ENCODE peak calls at places on chromosomes 16 and 17, in five cellular contexts. S, O, G, P and E are unnamed samples.
A peak's percentile ranks its signal among the peaks of the same experiment; 100 is the strongest.

GRCh38 chr16:67027046-67027445 is 1.9 kb upstream of the CBFB start:
- DNase-seq in G (no peak), S (no peak), O (peak; percentile 13), P (no peak), E (no peak)

GRCh38 chr16:66508261-66508913 is 41.5 kb downstream of the TK2 start:
- DNase-seq in O (peak; percentile 65), S (no peak), P (peak; percentile 51), G (peak; percentile 10), E (no peak)

GRCh38 chr17:47013341-47013740 is 34.3 kb upstream of the RPRML start:
- DNase-seq in G (no peak), O (no peak), P (no peak), S (no peak), E (no peak)

GRCh38 chr16:11087691-11088431 is 143.5 kb downstream of the CLEC16A start:
- DNase-seq in P (peak; percentile 36), S (no peak), O (no peak), G (no peak), E (no peak)

GRCh38 chr17:79046501-79047280 is 22.7 kb downstream of the C1QTNF1 start:
- DNase-seq in O (peak; percentile 88), P (peak; percentile 34), G (no peak), S (no peak), E (no peak)

GRCh38 chr17:32483451-32484019 is 3.3 kb upstream of the CDK5R1 start:
- DNase-seq in P (peak; percentile 45), O (peak; percentile 89), G (peak; percentile 92), S (peak; percentile 76), E (peak; percentile 53)

GRCh38 chr17:41659813-41660212 is 28.9 kb upstream of the EIF1 start:
- DNase-seq in S (no peak), O (no peak), G (no peak), P (no peak), E (no peak)

GRCh38 chr17:78498848-78499247 is 78.3 kb downstream of the DNAH17 start:
- DNase-seq in P (no peak), O (no peak), G (no peak), S (no peak), E (no peak)

GRCh38 chr17:2207815-2208515 is 95.6 kb downstream of the SMG6 start:
- DNase-seq in O (no peak), S (peak; percentile 63), G (no peak), P (no peak), E (no peak)

GRCh38 chr17:40304464-40304863 is 4.5 kb upstream of the RARA start:
- DNase-seq in S (no peak), G (no peak), P (peak; percentile 62), O (no peak), E (no peak)

GRCh38 chr16:12723681-12724080 is 80.0 kb downstream of the CPPED1 start:
- DNase-seq in O (no peak), S (no peak), P (no peak), G (no peak), E (no peak)

GRCh38 chr17:17242246-17242645 is 5.3 kb upstream of the FLCN start:
- DNase-seq in O (no peak), P (no peak), S (no peak), G (no peak), E (no peak)

GRCh38 chr17:17241656-17242055 is 4.7 kb upstream of the FLCN start:
- DNase-seq in O (no peak), G (no peak), P (no peak), S (no peak), E (no peak)

GRCh38 chr17:17252149-17252810 is 15.3 kb upstream of the FLCN start:
- DNase-seq in P (no peak), O (no peak), G (no peak), S (no peak), E (no peak)

GRCh38 chr17:17243163-17243562 is 6.2 kb upstream of the FLCN start:
- DNase-seq in G (no peak), P (no peak), S (no peak), O (no peak), E (no peak)

GRCh38 chr17:17246879-17247278 is 9.9 kb upstream of the FLCN start:
- DNase-seq in P (no peak), O (no peak), G (no peak), S (no peak), E (no peak)
- H3K36me3 ChIP-seq in P (peaks cover 56% of the 10 kb centered on the region), O (peaks cover 66% of the 10 kb centered on the region), G (no peaks in the 10 kb centered on the region), S (peaks cover 34% of the 10 kb centered on the region), E (peaks cover 63% of the 10 kb centered on the region)

DNA sequence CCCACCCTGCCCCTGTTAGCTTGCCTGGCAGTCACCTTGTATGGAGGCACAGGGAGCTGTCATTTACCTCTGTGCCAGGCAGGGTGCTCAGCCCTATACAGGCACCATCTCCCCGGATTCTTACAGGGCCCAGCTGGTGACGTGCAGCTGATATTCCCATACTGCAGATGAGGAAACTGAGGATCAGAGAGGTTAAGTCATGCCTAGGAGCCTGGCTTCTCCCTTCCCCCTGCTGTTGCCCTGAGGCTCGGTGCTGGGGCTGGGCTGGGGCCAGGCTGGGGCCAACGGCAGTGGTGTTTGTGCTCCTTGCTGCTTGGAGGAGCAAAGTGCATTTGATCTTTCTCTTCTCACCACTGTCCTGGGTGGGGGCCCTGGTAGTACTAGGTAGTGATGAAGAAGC is 54.8 kb upstream of the IL34 start:
- DNase-seq in P (no peak), S (no peak), O (no peak), G (no peak), E (no peak)
- H3K27me3 ChIP-seq in P (no peaks in the 10 kb centered on the region), S (no peaks in the 10 kb centered on the region), O (no peaks in the 10 kb centered on the region), G (no peaks in the 10 kb centered on the region), E (no peaks in the 10 kb centered on the region)

DNA sequence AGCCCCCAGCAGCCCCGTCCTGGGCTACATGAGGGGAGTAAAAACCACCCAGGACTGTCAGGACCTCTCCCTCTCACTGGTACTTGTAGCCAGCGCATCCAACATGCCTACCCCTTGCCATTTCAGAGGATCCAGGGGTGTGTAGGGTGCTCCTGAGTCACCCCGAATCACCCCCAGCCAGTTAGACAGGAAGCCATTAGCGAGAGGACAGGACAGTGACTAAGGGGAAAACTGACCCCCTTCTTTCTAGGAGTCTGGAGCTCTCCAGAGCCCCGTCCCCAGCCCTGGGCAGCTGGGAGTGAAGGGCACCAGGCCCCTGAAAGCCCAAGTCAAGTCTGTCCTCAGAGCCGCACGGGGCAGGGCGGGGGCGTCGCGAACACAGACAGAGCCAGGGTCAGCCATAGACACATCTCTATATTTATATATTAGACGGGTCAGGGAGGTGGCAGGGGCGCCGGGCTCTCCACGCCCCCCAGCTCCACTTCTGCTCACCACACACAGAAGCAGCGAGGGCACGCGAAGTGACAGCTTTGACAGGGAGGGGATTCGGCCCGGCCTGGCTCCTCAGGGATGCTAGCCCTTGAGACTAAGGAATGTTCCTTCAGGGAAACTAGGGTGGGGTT is 485 bp upstream of the GDPD3 start:
- DNase-seq in P (no peak), O (no peak), S (no peak), G (no peak), E (no peak)
- H3K36me3 ChIP-seq in P (peaks cover 39% of the 10 kb centered on the region), O (peaks cover 96% of the 10 kb centered on the region), S (peaks cover 22% of the 10 kb centered on the region), G (no peaks in the 10 kb centered on the region), E (peaks cover 89% of the 10 kb centered on the region)

GRCh38 chr16:56640076-56640475 is 1.6 kb downstream of the MT1A start:
- DNase-seq in S (no peak), G (no peak), P (no peak), O (no peak), E (no peak)
- H3K27me3 ChIP-seq in S (peaks cover 100% of the 10 kb centered on the region), G (no peaks in the 10 kb centered on the region), P (peaks cover 9% of the 10 kb centered on the region), O (no peaks in the 10 kb centered on the region), E (peaks cover 46% of the 10 kb centered on the region)

GRCh38 chr17:37440424-37440823 is 33.7 kb downstream of the TADA2A start:
- DNase-seq in S (no peak), P (no peak), O (no peak), G (no peak), E (no peak)
- H3K36me3 ChIP-seq in S (peaks cover 26% of the 10 kb centered on the region), P (peaks cover 79% of the 10 kb centered on the region), O (peaks cover 83% of the 10 kb centered on the region), G (no peaks in the 10 kb centered on the region), E (peaks cover 94% of the 10 kb centered on the region)

GRCh38 chr17:17469358-17469757 is 7.4 kb upstream of the MED9 start:
- DNase-seq in G (no peak), O (no peak), S (no peak), P (no peak), E (no peak)
- H3K27me3 ChIP-seq in G (no peaks in the 10 kb centered on the region), O (peaks cover 50% of the 10 kb centered on the region), S (peaks cover 45% of the 10 kb centered on the region), P (peaks cover 13% of the 10 kb centered on the region), E (peaks cover 7% of the 10 kb centered on the region)

GRCh38 chr16:48590476-48590875 is 19.5 kb downstream of the N4BP1 start:
- DNase-seq in G (no peak), O (no peak), P (no peak), S (no peak), E (no peak)

GRCh38 chr16:48597563-48598392 is 12.2 kb downstream of the N4BP1 start:
- DNase-seq in O (no peak), G (no peak), P (peak; percentile 41), S (no peak), E (no peak)

GRCh38 chr16:48596326-48596725 is 13.7 kb downstream of the N4BP1 start:
- DNase-seq in O (no peak), P (no peak), S (no peak), G (no peak), E (no peak)

GRCh38 chr16:48591976-48592375 is 18.0 kb downstream of the N4BP1 start:
- DNase-seq in P (no peak), O (no peak), S (no peak), G (no peak), E (no peak)

DNA sequence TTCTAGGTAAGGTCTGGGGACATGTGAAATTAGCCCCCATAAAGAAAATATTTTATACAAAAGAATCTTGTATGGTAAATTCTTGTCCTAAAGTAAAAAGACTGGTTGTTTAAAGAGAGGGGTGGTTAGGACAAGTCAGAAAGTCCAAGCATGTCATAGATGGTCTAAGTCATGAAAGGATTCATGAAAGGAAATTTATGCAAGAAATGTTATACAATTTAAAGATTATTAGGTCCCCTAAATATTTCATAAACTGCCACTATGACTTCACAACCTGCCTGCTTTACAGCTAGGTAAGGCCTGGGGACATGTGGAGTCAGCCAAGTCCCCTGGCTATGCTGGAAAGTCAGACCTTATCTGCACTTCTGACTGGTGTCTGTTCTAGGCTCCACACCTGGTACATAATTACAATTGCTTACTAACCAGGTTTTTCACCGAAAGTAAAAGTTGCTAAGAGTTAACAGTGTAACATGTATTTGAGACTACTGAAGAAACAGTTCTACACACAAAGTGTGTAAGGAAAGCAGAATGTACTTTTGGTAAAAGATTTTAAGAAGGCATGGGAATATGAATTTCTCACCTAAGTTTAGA is 17.0 kb downstream of the N4BP1 start:
- DNase-seq in P (no peak), G (no peak), S (no peak), O (no peak), E (no peak)
- H3K36me3 ChIP-seq in P (no peaks in the 10 kb centered on the region), G (no peaks in the 10 kb centered on the region), S (peaks cover 3% of the 10 kb centered on the region), O (peaks cover 4% of the 10 kb centered on the region), E (no peaks in the 10 kb centered on the region)